ENCODE peak calls at places on chromosomes 16 and 17, in seven cellular contexts. One of them, this sample, is unnamed.

GRCh38 chr17:42291136-42291535 is 2.8 kb downstream of the STAT5A start:
- DNase-seq in ascending aorta: no peak
- DNase-seq in adipocyte: no peak
- DNase-seq in HFF-Myc: no peak
- DNase-seq in right lobe of liver: no peak
- DNase-seq in PC-3: no peak
- DNase-seq in Peyer's patch: peak
- DNase-seq in this sample: no peak

GRCh38 chr17:76351526-76352071 is 2.1 kb downstream of the PRPSAP1 start:
- DNase-seq in adipocyte: no peak
- DNase-seq in Peyer's patch: no peak
- DNase-seq in ascending aorta: no peak
- DNase-seq in PC-3: no peak
- DNase-seq in right lobe of liver: no peak
- DNase-seq in HFF-Myc: no peak
- DNase-seq in this sample: no peak

GRCh38 chr16:23974223-23974622 is 138.4 kb downstream of the PRKCB start:
- DNase-seq in PC-3: peak
- DNase-seq in Peyer's patch: no peak
- DNase-seq in ascending aorta: no peak
- DNase-seq in right lobe of liver: no peak
- DNase-seq in adipocyte: no peak
- DNase-seq in HFF-Myc: no peak
- DNase-seq in this sample: no peak

GRCh38 chr16:2486645-2487516 is 12.0 kb downstream of the TBC1D24 start:
- DNase-seq in right lobe of liver: no peak
- DNase-seq in HFF-Myc: no peak
- DNase-seq in PC-3: no peak
- DNase-seq in ascending aorta: no peak
- DNase-seq in adipocyte: no peak
- DNase-seq in Peyer's patch: peak
- DNase-seq in this sample: no peak

GRCh38 chr16:74608944-74609343 is 2.0 kb upstream of the GLG1 start:
- DNase-seq in PC-3: no peak
- DNase-seq in right lobe of liver: no peak
- DNase-seq in HFF-Myc: no peak
- DNase-seq in adipocyte: no peak
- DNase-seq in Peyer's patch: no peak
- DNase-seq in ascending aorta: no peak
- DNase-seq in this sample: no peak

GRCh38 chr16:87812200-87812656 is 46.4 kb upstream of the KLHDC4 start:
- DNase-seq in HFF-Myc: no peak
- DNase-seq in adipocyte: no peak
- DNase-seq in right lobe of liver: no peak
- DNase-seq in Peyer's patch: no peak
- DNase-seq in PC-3: no peak
- DNase-seq in ascending aorta: no peak
- DNase-seq in this sample: no peak

GRCh38 chr16:11575223-11575589 is 11.5 kb downstream of the LITAF start:
- DNase-seq in PC-3: no peak
- DNase-seq in Peyer's patch: no peak
- DNase-seq in HFF-Myc: no peak
- DNase-seq in right lobe of liver: no peak
- DNase-seq in ascending aorta: no peak
- DNase-seq in adipocyte: no peak
- DNase-seq in this sample: no peak

GRCh38 chr17:36827056-36827455 is 110.2 kb upstream of the LHX1 start:
- DNase-seq in ascending aorta: no peak
- DNase-seq in Peyer's patch: no peak
- DNase-seq in PC-3: no peak
- DNase-seq in right lobe of liver: no peak
- DNase-seq in adipocyte: no peak
- DNase-seq in HFF-Myc: no peak
- DNase-seq in this sample: no peak

GRCh38 chr17:58320570-58321323 is 7.8 kb downstream of the TSPOAP1 start:
- DNase-seq in adipocyte: no peak
- DNase-seq in Peyer's patch: no peak
- DNase-seq in PC-3: no peak
- DNase-seq in right lobe of liver: no peak
- DNase-seq in HFF-Myc: no peak
- DNase-seq in ascending aorta: no peak
- DNase-seq in this sample: no peak

GRCh38 chr16:88132836-88133506 is 181.7 kb downstream of the BANP start:
- DNase-seq in adipocyte: no peak
- DNase-seq in PC-3: no peak
- DNase-seq in ascending aorta: no peak
- DNase-seq in right lobe of liver: no peak
- DNase-seq in Peyer's patch: no peak
- DNase-seq in HFF-Myc: no peak
- DNase-seq in this sample: no peak

GRCh38 chr16:71781741-71782140 is 26.9 kb downstream of the AP1G1 start:
- DNase-seq in PC-3: peak
- DNase-seq in ascending aorta: no peak
- DNase-seq in right lobe of liver: no peak
- DNase-seq in HFF-Myc: no peak
- DNase-seq in Peyer's patch: no peak
- DNase-seq in adipocyte: peak
- DNase-seq in this sample: no peak

GRCh38 chr16:4882633-4883285 is 35.5 kb downstream of the UBN1 start:
- DNase-seq in adipocyte: peak
- DNase-seq in PC-3: peak
- DNase-seq in right lobe of liver: no peak
- DNase-seq in HFF-Myc: no peak
- DNase-seq in Peyer's patch: no peak
- DNase-seq in ascending aorta: no peak
- DNase-seq in this sample: no peak

GRCh38 chr17:1649844-1650409 is at the start of gene RILP:
- DNase-seq in ascending aorta: peak
- DNase-seq in PC-3: peak
- DNase-seq in HFF-Myc: no peak
- DNase-seq in Peyer's patch: peak
- DNase-seq in adipocyte: no peak
- DNase-seq in right lobe of liver: peak
- DNase-seq in this sample: peak

GRCh38 chr16:89371968-89372634 is 118.3 kb downstream of the ANKRD11 start:
- DNase-seq in PC-3: no peak
- DNase-seq in adipocyte: no peak
- DNase-seq in HFF-Myc: no peak
- DNase-seq in ascending aorta: no peak
- DNase-seq in Peyer's patch: no peak
- DNase-seq in right lobe of liver: no peak
- DNase-seq in this sample: no peak

GRCh38 chr16:66928702-66929388 is 3.5 kb upstream of the RRAD start:
- DNase-seq in Peyer's patch: no peak
- DNase-seq in adipocyte: peak
- DNase-seq in PC-3: no peak
- DNase-seq in ascending aorta: no peak
- DNase-seq in right lobe of liver: no peak
- DNase-seq in HFF-Myc: no peak
- DNase-seq in this sample: no peak

GRCh38 chr17:6578491-6578890 is 22.1 kb upstream of the PITPNM3 start:
- DNase-seq in adipocyte: no peak
- DNase-seq in HFF-Myc: no peak
- DNase-seq in Peyer's patch: no peak
- DNase-seq in PC-3: no peak
- DNase-seq in ascending aorta: no peak
- DNase-seq in right lobe of liver: no peak
- DNase-seq in this sample: no peak

GRCh38 chr17:6580628-6581027 is 24.3 kb upstream of the PITPNM3 start:
- DNase-seq in HFF-Myc: no peak
- DNase-seq in Peyer's patch: no peak
- DNase-seq in ascending aorta: no peak
- DNase-seq in right lobe of liver: no peak
- DNase-seq in PC-3: no peak
- DNase-seq in adipocyte: no peak
- DNase-seq in this sample: no peak

GRCh38 chr17:6588165-6588564 is 31.8 kb upstream of the PITPNM3 start:
- DNase-seq in ascending aorta: no peak
- DNase-seq in Peyer's patch: no peak
- DNase-seq in HFF-Myc: no peak
- DNase-seq in adipocyte: no peak
- DNase-seq in right lobe of liver: no peak
- DNase-seq in PC-3: no peak
- DNase-seq in this sample: no peak

GRCh38 chr17:6587310-6587709 is 31.0 kb upstream of the PITPNM3 start:
- DNase-seq in HFF-Myc: no peak
- DNase-seq in PC-3: no peak
- DNase-seq in Peyer's patch: no peak
- DNase-seq in right lobe of liver: no peak
- DNase-seq in ascending aorta: no peak
- DNase-seq in adipocyte: no peak
- DNase-seq in this sample: no peak

DNA sequence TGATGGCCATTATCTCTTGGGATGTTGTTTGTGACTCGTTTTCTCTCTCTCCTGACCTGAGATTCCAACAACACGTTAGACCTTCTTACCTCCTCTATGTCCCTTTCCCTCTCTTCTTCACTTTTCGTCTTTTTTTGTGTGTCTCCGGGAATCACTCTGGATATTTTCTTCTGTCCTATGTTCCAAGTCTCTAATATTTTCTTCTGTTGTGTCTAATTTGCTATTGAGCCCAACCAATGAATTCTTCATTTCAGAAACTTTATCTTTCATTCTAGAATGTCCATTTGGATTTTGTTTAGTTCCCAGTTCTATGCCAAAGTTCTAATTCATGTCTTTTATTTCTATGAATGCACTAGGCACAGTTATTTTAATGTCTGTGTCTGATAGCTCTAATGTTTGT is 27.1 kb upstream of the PITPNM3 start:
- DNase-seq in right lobe of liver: no peak
- DNase-seq in Peyer's patch: no peak
- DNase-seq in HFF-Myc: no peak
- DNase-seq in PC-3: no peak
- DNase-seq in adipocyte: no peak
- DNase-seq in ascending aorta: no peak
- DNase-seq in this sample: no peak
- H3K4me3 ChIP-seq in right lobe of liver: no peak
- H3K4me3 ChIP-seq in Peyer's patch: no peak
- H3K4me3 ChIP-seq in HFF-Myc: no peak
- H3K4me3 ChIP-seq in PC-3: no peak
- H3K4me3 ChIP-seq in adipocyte: no peak
- H3K4me3 ChIP-seq in ascending aorta: no peak
- H3K4me3 ChIP-seq in this sample: no peak

GRCh38 chr17:45155029-45155428 is 6.6 kb upstream of the HEXIM2 start:
- DNase-seq in adipocyte: no peak
- DNase-seq in HFF-Myc: no peak
- DNase-seq in Peyer's patch: no peak
- DNase-seq in right lobe of liver: no peak
- DNase-seq in PC-3: no peak
- DNase-seq in ascending aorta: no peak
- DNase-seq in this sample: no peak
- H3K4me3 ChIP-seq in adipocyte: no peak
- H3K4me3 ChIP-seq in HFF-Myc: no peak
- H3K4me3 ChIP-seq in Peyer's patch: no peak
- H3K4me3 ChIP-seq in right lobe of liver: no peak
- H3K4me3 ChIP-seq in PC-3: no peak
- H3K4me3 ChIP-seq in ascending aorta: no peak
- H3K4me3 ChIP-seq in this sample: no peak

GRCh38 chr16:30430428-30430970 is 669 bp upstream of the DCTPP1 start:
- DNase-seq in right lobe of liver: peak
- DNase-seq in HFF-Myc: no peak
- DNase-seq in ascending aorta: no peak
- DNase-seq in adipocyte: no peak
- DNase-seq in PC-3: no peak
- DNase-seq in Peyer's patch: peak
- DNase-seq in this sample: no peak
- H3K4me3 ChIP-seq in right lobe of liver: peak
- H3K4me3 ChIP-seq in HFF-Myc: peak
- H3K4me3 ChIP-seq in ascending aorta: peak
- H3K4me3 ChIP-seq in adipocyte: peak
- H3K4me3 ChIP-seq in PC-3: no peak
- H3K4me3 ChIP-seq in Peyer's patch: peak
- H3K4me3 ChIP-seq in this sample: peak

DNA sequence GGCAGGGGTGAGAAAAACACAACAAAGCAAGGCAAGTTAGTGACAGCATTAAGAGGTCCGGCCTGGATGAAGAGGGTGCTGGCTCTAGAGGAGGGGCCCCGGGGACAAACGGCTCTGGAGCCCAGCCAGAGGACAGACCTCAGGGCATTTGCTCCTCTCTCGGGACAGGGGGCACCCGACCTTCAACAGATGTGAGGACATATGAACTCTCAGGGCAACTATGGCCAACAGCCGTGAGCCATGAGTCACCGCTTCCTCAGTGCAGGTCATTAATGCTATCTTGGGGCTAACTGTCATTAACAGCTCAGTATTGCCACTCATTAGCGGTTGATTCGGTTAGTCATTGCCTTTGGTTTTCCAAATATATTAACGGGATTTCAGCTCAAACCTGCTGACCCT is 9.7 kb upstream of the ARL5C start:
- DNase-seq in HFF-Myc: no peak
- DNase-seq in adipocyte: no peak
- DNase-seq in ascending aorta: no peak
- DNase-seq in PC-3: no peak
- DNase-seq in right lobe of liver: no peak
- DNase-seq in Peyer's patch: no peak
- DNase-seq in this sample: no peak
- H3K4me3 ChIP-seq in HFF-Myc: no peak
- H3K4me3 ChIP-seq in adipocyte: no peak
- H3K4me3 ChIP-seq in ascending aorta: no peak
- H3K4me3 ChIP-seq in PC-3: no peak
- H3K4me3 ChIP-seq in right lobe of liver: no peak
- H3K4me3 ChIP-seq in Peyer's patch: no peak
- H3K4me3 ChIP-seq in this sample: no peak

GRCh38 chr16:28556914-28557320 is 3.2 kb downstream of the SGF29 start:
- DNase-seq in right lobe of liver: no peak
- DNase-seq in ascending aorta: no peak
- DNase-seq in PC-3: no peak
- DNase-seq in adipocyte: no peak
- DNase-seq in Peyer's patch: no peak
- DNase-seq in HFF-Myc: no peak
- DNase-seq in this sample: no peak
- H3K4me3 ChIP-seq in right lobe of liver: no peak
- H3K4me3 ChIP-seq in ascending aorta: no peak
- H3K4me3 ChIP-seq in PC-3: no peak
- H3K4me3 ChIP-seq in adipocyte: no peak
- H3K4me3 ChIP-seq in Peyer's patch: no peak
- H3K4me3 ChIP-seq in HFF-Myc: no peak
- H3K4me3 ChIP-seq in this sample: no peak

DNA sequence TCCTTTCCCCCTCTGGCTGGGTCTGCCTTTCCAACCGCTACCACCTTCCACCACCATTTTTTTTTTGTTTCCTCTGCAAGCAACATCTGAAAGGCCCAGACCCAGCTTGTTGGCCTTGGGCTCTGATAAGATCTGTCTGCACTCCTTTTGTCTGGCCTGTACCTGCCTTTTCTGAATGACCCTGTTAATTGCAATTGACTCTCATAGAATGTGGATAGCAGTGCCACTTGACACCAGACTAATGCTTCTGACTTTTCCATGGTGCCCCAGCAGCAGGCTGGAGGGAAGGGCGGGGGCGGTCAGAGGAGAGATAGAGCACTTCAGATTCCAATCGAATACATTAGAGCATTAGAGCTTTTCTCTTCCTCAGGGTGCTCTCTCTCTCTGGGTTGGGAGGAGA is 538.9 kb downstream of the WWOX start:
- DNase-seq in PC-3: no peak
- DNase-seq in right lobe of liver: no peak
- DNase-seq in Peyer's patch: no peak
- DNase-seq in ascending aorta: no peak
- DNase-seq in HFF-Myc: no peak
- DNase-seq in adipocyte: no peak
- DNase-seq in this sample: no peak
- H3K4me3 ChIP-seq in PC-3: no peak
- H3K4me3 ChIP-seq in right lobe of liver: no peak
- H3K4me3 ChIP-seq in Peyer's patch: no peak
- H3K4me3 ChIP-seq in ascending aorta: no peak
- H3K4me3 ChIP-seq in HFF-Myc: no peak
- H3K4me3 ChIP-seq in adipocyte: no peak
- H3K4me3 ChIP-seq in this sample: no peak

GRCh38 chr17:81339502-81340296 is 44.6 kb upstream of the SLC38A10 start:
- DNase-seq in right lobe of liver: peak
- DNase-seq in PC-3: peak
- DNase-seq in Peyer's patch: no peak
- DNase-seq in ascending aorta: no peak
- DNase-seq in adipocyte: no peak
- DNase-seq in HFF-Myc: no peak
- DNase-seq in this sample: no peak
- H3K4me3 ChIP-seq in right lobe of liver: peak
- H3K4me3 ChIP-seq in PC-3: peak
- H3K4me3 ChIP-seq in Peyer's patch: no peak
- H3K4me3 ChIP-seq in ascending aorta: no peak
- H3K4me3 ChIP-seq in adipocyte: no peak
- H3K4me3 ChIP-seq in HFF-Myc: no peak
- H3K4me3 ChIP-seq in this sample: no peak

This sample was measured in vagina.